ENCODE peak calls at places on chromosomes 5 and 9, in ten cellular contexts. L is astrocyte of the spinal cord; P is astrocyte; E is cardiac fibroblast; Z is body of pancreas; N is natural killer cell; Q is GM12865; G is fibroblast of lung; D is Caco-2; B is activated CD8-positive, alpha-beta T cell treated with anti-CD3 and anti-CD28 coated beads for 36 hours. H is an unnamed sample.

GRCh38 chr9:18976368-18977238 is 56.4 kb downstream of the SAXO1 start:
- DNase-seq in L (peak), P (peak), E (peak), Z (peak), N (no peak), Q (peak), G (peak), D (no peak), B (no peak), H (peak)

GRCh38 chr5:54491326-54491725 is 26.2 kb upstream of the SNX18 start:
- DNase-seq in L (no peak), P (no peak), E (peak), Z (no peak), N (no peak), Q (no peak), G (no peak), D (no peak), B (no peak), H (no peak)

GRCh38 chr5:59275537-59276276 is 617.8 kb downstream of the PDE4D start:
- DNase-seq in L (peak), P (peak), E (peak), Z (peak), N (no peak), Q (no peak), G (peak), D (no peak), B (no peak), H (peak)

GRCh38 chr9:128204858-128205257 is 1.7 kb downstream of the DNM1 start:
- DNase-seq in L (no peak), P (no peak), E (no peak), Z (no peak), N (no peak), Q (no peak), G (no peak), D (no peak), B (no peak), H (no peak)

GRCh38 chr9:89869774-89870173 is 265.0 kb downstream of the GADD45G start:
- DNase-seq in L (no peak), P (no peak), E (no peak), Z (no peak), N (no peak), Q (no peak), G (peak), D (no peak), B (no peak), H (no peak)

GRCh38 chr9:77750284-77750683 is 102.2 kb upstream of the GNA14 start:
- DNase-seq in L (no peak), P (peak), E (peak), Z (no peak), N (no peak), Q (no peak), G (peak), D (no peak), B (no peak), H (peak)

GRCh38 chr5:79481574-79481973 is 32.4 kb downstream of the HOMER1 start:
- DNase-seq in L (no peak), P (no peak), E (no peak), Z (no peak), N (no peak), Q (no peak), G (no peak), D (no peak), B (no peak), H (no peak)

GRCh38 chr9:135037521-135038250 is 49.8 kb upstream of the OLFM1 start:
- DNase-seq in L (no peak), P (no peak), E (no peak), Z (no peak), N (no peak), Q (no peak), G (no peak), D (no peak), B (no peak), H (no peak)

GRCh38 chr5:31122998-31123950 is 70.2 kb upstream of the CDH6 start:
- DNase-seq in L (peak), P (peak), E (no peak), Z (no peak), N (no peak), Q (no peak), G (no peak), D (peak), B (no peak), H (no peak)

GRCh38 chr9:18238752-18239151 is 235.2 kb upstream of the ADAMTSL1 start:
- DNase-seq in L (peak), P (peak), E (peak), Z (no peak), N (no peak), Q (no peak), G (peak), D (no peak), B (no peak), H (peak)

GRCh38 chr5:32848120-32848519 is 137.0 kb downstream of the NPR3 start:
- DNase-seq in L (no peak), P (no peak), E (no peak), Z (no peak), N (no peak), Q (no peak), G (no peak), D (no peak), B (no peak), H (no peak)

GRCh38 chr5:65508978-65509377 is 27.3 kb upstream of the ADAMTS6 start:
- DNase-seq in L (no peak), P (peak), E (peak), Z (no peak), N (no peak), Q (no peak), G (no peak), D (no peak), B (no peak), H (no peak)

GRCh38 chr5:459562-460412 is 16.8 kb downstream of the EXOC3 start:
- DNase-seq in L (no peak), P (no peak), E (no peak), Z (no peak), N (no peak), Q (no peak), G (no peak), D (no peak), B (no peak), H (no peak)

GRCh38 chr5:76692651-76693050 is 23.3 kb upstream of the F2R start:
- DNase-seq in L (no peak), P (no peak), E (no peak), Z (no peak), N (no peak), Q (no peak), G (no peak), D (no peak), B (no peak), H (no peak)

GRCh38 chr9:4550777-4551476 is 60.7 kb downstream of the SLC1A1 start:
- DNase-seq in L (peak), P (no peak), E (peak), Z (no peak), N (no peak), Q (no peak), G (peak), D (no peak), B (no peak), H (peak)

GRCh38 chr5:32713396-32714381 is 2.6 kb downstream of the NPR3 start:
- DNase-seq in L (peak), P (no peak), E (peak), Z (no peak), N (no peak), Q (no peak), G (peak), D (no peak), B (peak), H (peak)

GRCh38 chr5:90519081-90519480 is 10.3 kb downstream of the LYSMD3 start:
- DNase-seq in L (no peak), P (no peak), E (no peak), Z (no peak), N (no peak), Q (no peak), G (no peak), D (no peak), B (no peak), H (no peak)

GRCh38 chr5:43161244-43161643 is 30.8 kb upstream of the NIM1K start:
- DNase-seq in L (no peak), P (no peak), E (no peak), Z (no peak), N (no peak), Q (no peak), G (no peak), D (no peak), B (peak), H (no peak)

DNA sequence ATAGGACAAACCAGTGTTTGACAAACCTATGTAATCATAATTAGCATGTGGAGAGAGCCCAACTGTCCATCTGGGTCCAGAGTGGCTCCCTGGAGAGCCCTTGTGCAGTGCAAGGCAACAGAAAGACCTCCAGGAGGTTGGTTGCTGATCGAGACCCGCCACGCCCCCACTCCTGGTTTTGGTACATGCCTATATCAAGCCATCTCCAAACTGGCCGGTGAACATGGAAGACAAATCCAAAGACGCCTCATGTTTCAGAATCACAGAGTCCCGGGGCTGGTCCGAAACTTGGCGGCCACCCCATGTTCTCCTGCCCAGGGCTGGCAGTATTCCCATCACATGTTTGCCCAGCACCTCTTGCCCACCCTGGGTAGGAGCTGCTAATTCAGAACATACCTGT is 140.2 kb downstream of the PAX5 start:
- DNase-seq in L (no peak), P (no peak), E (no peak), Z (no peak), N (no peak), Q (no peak), G (no peak), D (no peak), B (no peak), H (no peak)
- TF ChIP-seq CTCF in L (no peak), P (no peak), E (no peak), Z (no peak), N (no peak), Q (no peak), G (no peak), D (no peak), B (no peak), H (no peak)

GRCh38 chr5:61620660-61621650 is 288.9 kb downstream of the ZSWIM6 start:
- DNase-seq in L (no peak), P (no peak), E (no peak), Z (peak), N (no peak), Q (no peak), G (no peak), D (no peak), B (no peak), H (no peak)

GRCh38 chr5:61619289-61619688 is 287.2 kb downstream of the ZSWIM6 start:
- DNase-seq in L (no peak), P (no peak), E (no peak), Z (no peak), N (no peak), Q (no peak), G (no peak), D (no peak), B (no peak), H (no peak)

GRCh38 chr5:61618577-61618976 is 286.5 kb downstream of the ZSWIM6 start:
- DNase-seq in L (no peak), P (no peak), E (no peak), Z (no peak), N (no peak), Q (no peak), G (no peak), D (no peak), B (no peak), H (no peak)

GRCh38 chr5:61617995-61618525 is 286.0 kb downstream of the ZSWIM6 start:
- DNase-seq in L (no peak), P (no peak), E (no peak), Z (no peak), N (no peak), Q (no peak), G (no peak), D (no peak), B (no peak), H (no peak)

GRCh38 chr5:61619777-61620518 is 287.9 kb downstream of the ZSWIM6 start:
- DNase-seq in L (no peak), P (no peak), E (no peak), Z (no peak), N (no peak), Q (no peak), G (no peak), D (no peak), B (no peak), H (no peak)
- TF ChIP-seq CTCF in L (no peak), P (no peak), E (no peak), Z (no peak), N (no peak), Q (no peak), G (no peak), D (no peak), B (no peak), H (no peak)

GRCh38 chr5:127297348-127298035 is 6.9 kb downstream of the MEGF10 start:
- DNase-seq in L (no peak), P (no peak), E (no peak), Z (no peak), N (no peak), Q (no peak), G (no peak), D (no peak), B (no peak), H (no peak)

GRCh38 chr5:127302509-127302908 is 11.9 kb downstream of the MEGF10 start:
- DNase-seq in L (no peak), P (no peak), E (no peak), Z (no peak), N (no peak), Q (no peak), G (no peak), D (no peak), B (no peak), H (no peak)

GRCh38 chr5:127298036-127298429 is 7.4 kb downstream of the MEGF10 start:
- DNase-seq in L (no peak), P (no peak), E (no peak), Z (no peak), N (no peak), Q (no peak), G (no peak), D (no peak), B (no peak), H (no peak)

GRCh38 chr5:127298623-127299022 is 8.0 kb downstream of the MEGF10 start:
- DNase-seq in L (no peak), P (no peak), E (no peak), Z (no peak), N (no peak), Q (no peak), G (no peak), D (no peak), B (no peak), H (no peak)

GRCh38 chr5:127299678-127300077 is 9.1 kb downstream of the MEGF10 start:
- DNase-seq in L (no peak), P (no peak), E (peak), Z (no peak), N (no peak), Q (no peak), G (no peak), D (no peak), B (no peak), H (no peak)
- TF ChIP-seq CTCF in L (no peak), P (no peak), E (no peak), Z (no peak), N (no peak), Q (no peak), G (no peak), D (no peak), B (no peak), H (no peak)

GRCh38 chr5:89283758-89284493 is 400.9 kb upstream of the MEF2C start:
- DNase-seq in L (no peak), P (no peak), E (no peak), Z (no peak), N (no peak), Q (no peak), G (no peak), D (no peak), B (no peak), H (no peak)
- TF ChIP-seq CTCF in L (peak), P (no peak), E (no peak), Z (no peak), N (no peak), Q (no peak), G (no peak), D (no peak), B (no peak), H (no peak)

DNA sequence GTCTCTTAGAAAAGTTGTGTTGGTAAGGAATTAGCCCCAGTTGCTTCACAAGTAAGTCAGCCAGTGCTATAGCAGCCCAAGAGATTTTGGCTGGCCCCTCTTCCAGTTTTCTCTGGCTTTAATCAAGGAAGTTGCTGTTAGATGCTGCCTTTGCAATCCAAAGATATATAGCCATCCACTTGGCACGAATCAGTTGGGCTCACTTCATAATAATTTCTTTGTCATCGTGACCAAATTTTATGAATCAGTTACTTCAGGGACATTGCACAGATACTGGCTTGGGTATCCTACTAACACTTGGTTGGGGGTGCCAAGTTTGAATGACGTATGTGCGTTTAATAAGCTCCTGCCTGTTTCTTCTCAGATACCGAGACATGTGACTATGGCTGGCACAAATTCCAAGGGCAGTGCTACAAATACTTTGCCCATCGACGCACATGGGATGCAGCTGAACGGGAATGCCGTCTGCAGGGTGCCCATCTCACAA is 81.5 kb downstream of the VCAN start:
- DNase-seq in L (no peak), P (no peak), E (peak), Z (peak), N (no peak), Q (no peak), G (peak), D (no peak), B (no peak), H (peak)
- TF ChIP-seq CTCF in L (no peak), P (no peak), E (no peak), Z (no peak), N (no peak), Q (no peak), G (no peak), D (no peak), B (no peak), H (no peak)

GRCh38 chr5:146034127-146034526 is 71.2 kb downstream of the PLAC8L1 start:
- DNase-seq in L (no peak), P (no peak), E (no peak), Z (no peak), N (no peak), Q (no peak), G (no peak), D (no peak), B (no peak), H (no peak)
- TF ChIP-seq CTCF in L (no peak), P (no peak), E (no peak), Z (no peak), N (no peak), Q (no peak), G (no peak), D (no peak), B (no peak), H (no peak)

GRCh38 chr9:22308177-22308576 is 138.4 kb upstream of the DMRTA1 start:
- DNase-seq in L (no peak), P (no peak), E (no peak), Z (no peak), N (no peak), Q (no peak), G (no peak), D (no peak), B (no peak), H (no peak)
- TF ChIP-seq CTCF in L (no peak), P (no peak), E (no peak), Z (no peak), N (no peak), Q (no peak), G (no peak), D (no peak), B (no peak), H (no peak)

H was measured in fibroblast of the aortic adventitia.